ENCODE peak calls at places on chromosomes 1 and 21, in eight cellular contexts. H is spleen; B is upper lobe of left lung; Z is CD8-positive, alpha-beta memory T cell; D is DND-41; Y is tibial nerve; M is neuronal stem cell; V is ascending aorta. I is an unnamed sample. For H3K27me3, the result is how much of the 10 kb centered on the place peaks cover.

GRCh38 chr1:67970088-67970487 is 80.3 kb downstream of the DIRAS3 start:
- DNase-seq in V (no peak), D (no peak), M (no peak), B (no peak), Y (no peak), H (no peak), Z (no peak), I (no peak)

GRCh38 chr1:44995467-44996238 is 9.3 kb upstream of the EIF2B3 start:
- DNase-seq in Y (no peak), M (no peak), D (no peak), Z (no peak), B (no peak), V (no peak), H (no peak), I (no peak)

GRCh38 chr1:178310685-178311105 is 186.1 kb downstream of the CLEC20A start:
- DNase-seq in V (no peak), B (no peak), Z (peak), D (no peak), Y (no peak), M (peak), H (no peak), I (no peak)

GRCh38 chr1:75727571-75727970 is 3.1 kb downstream of the ACADM start:
- DNase-seq in V (no peak), D (no peak), Z (no peak), Y (no peak), H (no peak), B (no peak), M (no peak), I (no peak)

GRCh38 chr1:218488986-218489385 is 143.8 kb downstream of the TGFB2 start:
- DNase-seq in B (no peak), H (no peak), D (no peak), Y (no peak), M (no peak), Z (no peak), V (no peak), I (no peak)

GRCh38 chr1:53959664-53960250 is 13.6 kb downstream of the LRRC42 start:
- DNase-seq in Z (peak), D (no peak), V (no peak), B (no peak), H (no peak), M (no peak), Y (peak), I (no peak)

GRCh38 chr1:40929145-40929544 is 50.4 kb upstream of the CTPS1 start:
- DNase-seq in H (no peak), M (no peak), D (no peak), V (no peak), Y (no peak), B (no peak), Z (no peak), I (no peak)

GRCh38 chr1:203327684-203328457 is 22.6 kb downstream of the BTG2 start:
- DNase-seq in B (no peak), H (no peak), Z (peak), V (peak), M (peak), D (peak), Y (peak), I (no peak)

GRCh38 chr1:39540504-39541031 is 36.0 kb downstream of the PABPC4 start:
- DNase-seq in Z (no peak), H (peak), V (peak), B (no peak), D (no peak), M (no peak), Y (peak), I (no peak)

GRCh38 chr1:191034126-191034525 is 556.5 kb upstream of the BRINP3 start:
- DNase-seq in H (no peak), D (no peak), B (no peak), M (no peak), Y (no peak), Z (no peak), V (no peak), I (no peak)

GRCh38 chr1:905811-906531 is 17.8 kb upstream of the SAMD11 start:
- DNase-seq in D (no peak), B (peak), V (peak), H (peak), Y (no peak), Z (no peak), M (no peak), I (peak)

GRCh38 chr21:36661511-36662309 is 37.2 kb upstream of the SIM2 start:
- DNase-seq in D (no peak), H (no peak), B (no peak), M (no peak), V (no peak), Y (no peak), Z (no peak), I (no peak)

GRCh38 chr1:63321061-63321787 is 1.1 kb upstream of the FOXD3 start:
- DNase-seq in V (no peak), D (no peak), H (no peak), M (peak), B (peak), Z (no peak), Y (no peak), I (no peak)

GRCh38 chr1:210294991-210295773 is 33.5 kb upstream of the HHAT start:
- DNase-seq in H (no peak), D (no peak), V (no peak), Z (no peak), B (peak), Y (peak), M (no peak), I (no peak)

GRCh38 chr1:209103135-209103534 is 480.4 kb upstream of the CAMK1G start:
- DNase-seq in B (no peak), H (no peak), Y (no peak), V (no peak), D (no peak), M (no peak), Z (no peak), I (no peak)

GRCh38 chr1:156814571-156815260 is 1.9 kb downstream of the SH2D2A start:
- DNase-seq in Y (no peak), M (no peak), V (no peak), D (no peak), Z (no peak), B (peak), H (no peak), I (no peak)

GRCh38 chr1:186839077-186839400 is 10.3 kb downstream of the PLA2G4A start:
- DNase-seq in D (no peak), H (no peak), V (no peak), Z (no peak), M (no peak), B (no peak), Y (no peak), I (no peak)

GRCh38 chr1:156118175-156118868 is 3.8 kb downstream of the LMNA start:
- DNase-seq in V (no peak), M (no peak), H (no peak), D (no peak), B (no peak), Y (no peak), Z (no peak), I (no peak)

GRCh38 chr1:112074711-112075110 is 85.2 kb upstream of the KCND3 start:
- DNase-seq in Y (no peak), B (no peak), M (no peak), Z (no peak), D (no peak), H (no peak), V (no peak), I (no peak)

GRCh38 chr1:70140894-70141293 is 64.5 kb downstream of the LRRC40 start:
- DNase-seq in D (no peak), Y (no peak), Z (no peak), H (no peak), B (no peak), M (peak), V (no peak), I (no peak)

GRCh38 chr1:160821627-160822026 is 25.7 kb downstream of the LY9 start:
- DNase-seq in H (no peak), Z (no peak), M (no peak), D (no peak), V (no peak), Y (no peak), B (no peak), I (peak)

GRCh38 chr1:109750920-109751319 is 10.1 kb upstream of the GSTM3 start:
- DNase-seq in Z (no peak), V (no peak), Y (no peak), H (no peak), D (no peak), B (no peak), M (no peak), I (no peak)

GRCh38 chr1:197463142-197463541 is 195.1 kb downstream of the CRB1 start:
- DNase-seq in H (no peak), Z (no peak), Y (no peak), M (no peak), D (no peak), V (no peak), B (no peak), I (no peak)

GRCh38 chr1:67682659-67683197 is 2.3 kb upstream of the GADD45A start:
- DNase-seq in H (no peak), V (no peak), D (no peak), M (no peak), B (no peak), Y (no peak), Z (no peak), I (no peak)

GRCh38 chr21:45552696-45553391 is 10.6 kb upstream of the SLC19A1 start:
- DNase-seq in V (no peak), M (no peak), Y (no peak), D (no peak), Z (no peak), B (peak), H (peak), I (no peak)

GRCh38 chr1:30706528-30706927 is 16.9 kb downstream of the MATN1 start:
- DNase-seq in B (no peak), H (no peak), M (no peak), V (no peak), Z (no peak), D (no peak), Y (no peak), I (no peak)

GRCh38 chr1:205438213-205439158 is 16.6 kb upstream of the LEMD1 start:
- DNase-seq in Y (peak), B (no peak), M (no peak), H (peak), Z (no peak), V (peak), D (no peak), I (no peak)

GRCh38 chr1:1274299-1274930 is 761 bp upstream of the UBE2J2 start:
- DNase-seq in M (no peak), D (no peak), Y (no peak), B (no peak), Z (no peak), V (no peak), H (peak), I (no peak)

GRCh38 chr1:75233302-75233929 is 99.2 kb downstream of the LHX8 start:
- DNase-seq in V (no peak), H (no peak), M (peak), Z (no peak), D (no peak), B (no peak), Y (no peak), I (no peak)

GRCh38 chr1:225812488-225813249 is 2.7 kb downstream of the EPHX1 start:
- DNase-seq in B (no peak), Z (no peak), Y (no peak), M (no peak), H (no peak), D (no peak), V (no peak), I (no peak)

GRCh38 chr1:194241215-194241614 is 1054.8 kb upstream of the B3GALT2 start:
- DNase-seq in D (no peak), V (no peak), B (no peak), M (no peak), Y (no peak), Z (no peak), H (no peak), I (no peak)

GRCh38 chr1:240401721-240402120 is 210.2 kb downstream of the GREM2 start:
- DNase-seq in M (no peak), B (no peak), V (no peak), H (no peak), D (no peak), Z (no peak), Y (no peak), I (no peak)

GRCh38 chr1:112251766-112252506 is 144.1 kb upstream of the CTTNBP2NL start:
- DNase-seq in V (no peak), H (no peak), Y (no peak), D (no peak), M (no peak), B (no peak), Z (no peak), I (no peak)

GRCh38 chr1:45545019-45545493 is 5.6 kb upstream of the AKR1A1 start:
- DNase-seq in M (no peak), D (no peak), Z (no peak), Y (no peak), H (no peak), V (no peak), B (no peak), I (no peak)

GRCh38 chr1:168320805-168321577 is 40.3 kb downstream of the TBX19 start:
- DNase-seq in V (no peak), Z (no peak), B (no peak), M (no peak), Y (no peak), H (no peak), D (no peak), I (no peak)

GRCh38 chr1:112704908-112705627 is 1.9 kb downstream of the RHOC start:
- DNase-seq in H (peak), Y (peak), Z (peak), B (no peak), M (peak), V (peak), D (peak), I (peak)

GRCh38 chr1:117059334-117059677 is 820 bp upstream of the TTF2 start:
- DNase-seq in H (peak), Y (peak), Z (peak), V (no peak), M (no peak), B (peak), D (peak), I (no peak)

DNA sequence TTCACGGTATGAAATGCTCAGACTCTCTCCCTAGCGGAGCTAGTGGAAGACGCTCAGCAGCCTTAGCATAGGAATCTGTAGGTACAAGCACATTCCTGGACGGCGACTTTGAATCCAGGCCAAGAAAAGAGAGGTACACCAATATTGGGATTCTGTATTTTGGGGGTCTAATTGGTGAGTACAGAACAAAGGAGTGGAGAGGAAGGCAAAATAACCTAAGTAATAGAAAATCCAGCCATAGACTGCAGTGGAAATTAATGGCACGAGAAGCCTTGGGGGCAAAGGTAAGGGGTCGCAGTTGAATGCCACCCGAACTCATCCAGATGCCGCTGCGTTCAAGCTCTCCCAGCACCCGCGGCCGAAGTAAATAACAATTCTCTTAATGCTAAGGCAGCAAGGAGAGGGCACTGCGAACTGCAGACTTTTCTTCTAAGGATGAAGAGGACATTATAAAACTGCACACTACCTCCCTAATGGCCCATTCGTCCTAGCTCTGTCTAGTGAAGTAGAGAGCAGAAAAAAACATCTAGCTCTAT is 17.8 kb upstream of the TBX15 start:
- DNase-seq in Y (no peak), Z (no peak), H (peak), M (peak), D (no peak), V (no peak), B (no peak), I (peak)
- H3K27me3 ChIP-seq in Y (half or more), Z (under half), H (under half), M (half or more), D (under half), V (under half), B (under half), I (under half)

DNA sequence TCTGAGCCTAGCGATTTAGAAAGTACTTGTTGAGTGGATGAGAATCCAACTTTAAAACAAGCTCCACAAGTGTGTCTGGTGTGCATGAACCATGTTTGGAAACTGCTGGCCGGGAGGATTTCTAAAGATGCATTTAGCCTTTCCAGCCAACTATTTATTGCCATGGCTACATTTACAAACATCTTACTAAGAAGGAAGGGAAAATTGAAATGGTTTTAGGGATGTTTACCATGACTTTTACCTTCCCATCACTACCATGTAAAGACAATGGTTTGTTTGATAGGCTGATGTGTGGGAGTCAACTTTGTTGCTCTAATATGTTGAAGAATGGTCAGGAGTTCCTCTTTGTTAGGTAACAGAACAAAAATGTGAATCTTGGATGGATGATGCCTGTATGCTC is 37.7 kb upstream of the ARHGAP29 start:
- DNase-seq in B (no peak), H (no peak), Z (no peak), D (no peak), V (no peak), Y (no peak), M (no peak), I (no peak)
- H3K4me3 ChIP-seq in B (no peak), H (no peak), Z (no peak), D (no peak), V (no peak), Y (no peak), M (no peak), I (no peak)

GRCh38 chr1:102562380-102562779 is 545.9 kb downstream of the COL11A1 start:
- DNase-seq in D (no peak), V (no peak), Z (no peak), H (no peak), Y (no peak), B (no peak), M (no peak), I (no peak)
- H3K27me3 ChIP-seq in D (under half), V (under half), Z (under half), H (under half), Y (under half), B (under half), M (under half), I (under half)

GRCh38 chr1:154420172-154420571 is 15.0 kb downstream of the IL6R start:
- DNase-seq in M (no peak), Y (peak), B (peak), V (peak), D (no peak), Z (no peak), H (peak), I (no peak)
- H3K4me3 ChIP-seq in M (no peak), Y (no peak), B (no peak), V (peak), D (no peak), Z (peak), H (no peak), I (no peak)

DNA sequence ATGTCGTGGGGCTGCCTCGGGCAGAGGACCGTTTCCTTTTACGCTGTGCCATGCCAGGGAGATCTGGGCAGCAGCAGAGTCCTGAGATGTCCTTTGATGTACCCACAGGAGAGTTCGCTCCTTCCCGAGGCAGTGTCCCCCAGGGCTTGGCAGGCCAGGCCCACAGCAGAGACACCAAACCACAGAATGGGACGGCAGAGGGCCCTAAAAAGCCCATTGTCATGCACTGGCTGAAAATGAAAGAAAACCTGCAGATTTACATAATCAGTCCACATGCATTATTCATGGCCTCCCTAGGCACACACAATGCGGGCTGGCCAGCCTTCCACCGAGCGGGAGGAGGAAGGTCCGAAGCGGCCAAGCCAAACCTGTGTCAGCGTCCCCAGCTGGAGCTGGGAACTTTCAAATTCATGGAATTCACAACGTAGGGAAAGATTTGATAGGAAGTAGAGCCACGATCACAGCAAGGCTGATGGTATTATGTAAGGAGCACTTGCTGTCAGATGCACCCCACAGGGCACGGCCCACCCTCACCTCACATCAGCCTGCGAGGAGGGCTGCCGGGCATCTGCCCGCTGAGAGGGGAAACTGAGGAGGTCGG is 25.3 kb upstream of the EFHD2 start:
- DNase-seq in D (no peak), Z (no peak), M (peak), Y (no peak), B (no peak), V (no peak), H (no peak), I (no peak)
- H3K27me3 ChIP-seq in D (under half), Z (under half), M (under half), Y (under half), B (under half), V (under half), H (under half), I (under half)